ENCODE peak calls at places on chromosomes 6 and 20, in five cellular contexts. One of them, this sample, is unnamed.

GRCh38 chr20:24379116-24379927 is 90.1 kb upstream of the SYNDIG1 start:
- DNase-seq in effector CD4-positive, alpha-beta T cell: no peak
- DNase-seq in GM23248: peak
- DNase-seq in right cardiac atrium: peak
- DNase-seq in heart left ventricle: peak
- DNase-seq in this sample: no peak

GRCh38 chr20:49484180-49485140 is 2.0 kb upstream of the KCNB1 start:
- DNase-seq in effector CD4-positive, alpha-beta T cell: peak
- DNase-seq in GM23248: peak
- DNase-seq in right cardiac atrium: peak
- DNase-seq in heart left ventricle: peak
- DNase-seq in this sample: peak

GRCh38 chr6:28673800-28674671 is 148.4 kb downstream of the GPX5 start:
- DNase-seq in effector CD4-positive, alpha-beta T cell: no peak
- DNase-seq in GM23248: peak
- DNase-seq in right cardiac atrium: no peak
- DNase-seq in heart left ventricle: no peak
- DNase-seq in this sample: no peak

GRCh38 chr6:24907959-24908358 is 27.8 kb downstream of the RIPOR2 start:
- DNase-seq in effector CD4-positive, alpha-beta T cell: no peak
- DNase-seq in GM23248: peak
- DNase-seq in right cardiac atrium: no peak
- DNase-seq in heart left ventricle: no peak
- DNase-seq in this sample: no peak

GRCh38 chr20:58149412-58150091 is 78.9 kb downstream of the ANKRD60 start:
- DNase-seq in effector CD4-positive, alpha-beta T cell: no peak
- DNase-seq in GM23248: peak
- DNase-seq in right cardiac atrium: no peak
- DNase-seq in heart left ventricle: no peak
- DNase-seq in this sample: no peak

GRCh38 chr6:125913864-125914351 is 42.7 kb upstream of the HINT3 start:
- DNase-seq in effector CD4-positive, alpha-beta T cell: no peak
- DNase-seq in GM23248: peak
- DNase-seq in right cardiac atrium: no peak
- DNase-seq in heart left ventricle: no peak
- DNase-seq in this sample: no peak

GRCh38 chr6:144725731-144726522 is 440.8 kb downstream of the UTRN start:
- DNase-seq in effector CD4-positive, alpha-beta T cell: no peak
- DNase-seq in GM23248: no peak
- DNase-seq in right cardiac atrium: no peak
- DNase-seq in heart left ventricle: no peak
- DNase-seq in this sample: no peak

GRCh38 chr6:25637211-25637610 is 14.8 kb upstream of the SCGN start:
- DNase-seq in effector CD4-positive, alpha-beta T cell: no peak
- DNase-seq in GM23248: no peak
- DNase-seq in right cardiac atrium: no peak
- DNase-seq in heart left ventricle: no peak
- DNase-seq in this sample: no peak

GRCh38 chr20:63230800-63231268 is 4.9 kb upstream of the BIRC7 start:
- DNase-seq in effector CD4-positive, alpha-beta T cell: no peak
- DNase-seq in GM23248: peak
- DNase-seq in right cardiac atrium: peak
- DNase-seq in heart left ventricle: peak
- DNase-seq in this sample: peak

GRCh38 chr20:3059489-3059888 is 11.9 kb upstream of the OXT start:
- DNase-seq in effector CD4-positive, alpha-beta T cell: no peak
- DNase-seq in GM23248: no peak
- DNase-seq in right cardiac atrium: no peak
- DNase-seq in heart left ventricle: no peak
- DNase-seq in this sample: no peak

GRCh38 chr20:4512891-4513550 is 208.7 kb upstream of the PRND start:
- DNase-seq in effector CD4-positive, alpha-beta T cell: no peak
- DNase-seq in GM23248: peak
- DNase-seq in right cardiac atrium: no peak
- DNase-seq in heart left ventricle: no peak
- DNase-seq in this sample: no peak

GRCh38 chr6:45924763-45925342 is 90.8 kb downstream of the CLIC5 start:
- DNase-seq in effector CD4-positive, alpha-beta T cell: no peak
- DNase-seq in GM23248: no peak
- DNase-seq in right cardiac atrium: no peak
- DNase-seq in heart left ventricle: no peak
- DNase-seq in this sample: no peak

GRCh38 chr20:51385941-51386530 is 156.5 kb downstream of the NFATC2 start:
- DNase-seq in effector CD4-positive, alpha-beta T cell: peak
- DNase-seq in GM23248: peak
- DNase-seq in right cardiac atrium: no peak
- DNase-seq in heart left ventricle: no peak
- DNase-seq in this sample: no peak

GRCh38 chr6:14784596-14785360 is 461.1 kb upstream of the JARID2 start:
- DNase-seq in effector CD4-positive, alpha-beta T cell: no peak
- DNase-seq in GM23248: no peak
- DNase-seq in right cardiac atrium: no peak
- DNase-seq in heart left ventricle: no peak
- DNase-seq in this sample: no peak

GRCh38 chr6:56649053-56649769 is 6.5 kb upstream of the DST start:
- DNase-seq in effector CD4-positive, alpha-beta T cell: no peak
- DNase-seq in GM23248: peak
- DNase-seq in right cardiac atrium: no peak
- DNase-seq in heart left ventricle: no peak
- DNase-seq in this sample: no peak

GRCh38 chr6:72182337-72183246 is 296.2 kb downstream of the RIMS1 start:
- DNase-seq in effector CD4-positive, alpha-beta T cell: no peak
- DNase-seq in GM23248: peak
- DNase-seq in right cardiac atrium: peak
- DNase-seq in heart left ventricle: no peak
- DNase-seq in this sample: no peak

GRCh38 chr20:51586005-51586440 is 43.5 kb upstream of the NFATC2 start:
- DNase-seq in effector CD4-positive, alpha-beta T cell: no peak
- DNase-seq in GM23248: peak
- DNase-seq in right cardiac atrium: no peak
- DNase-seq in heart left ventricle: no peak
- DNase-seq in this sample: no peak

GRCh38 chr6:307065-307814 is 15.0 kb downstream of the DUSP22 start:
- DNase-seq in effector CD4-positive, alpha-beta T cell: no peak
- DNase-seq in GM23248: no peak
- DNase-seq in right cardiac atrium: peak
- DNase-seq in heart left ventricle: no peak
- DNase-seq in this sample: no peak

GRCh38 chr6:30312266-30312665 is 14.5 kb upstream of the TRIM39 start:
- DNase-seq in effector CD4-positive, alpha-beta T cell: no peak
- DNase-seq in GM23248: no peak
- DNase-seq in right cardiac atrium: no peak
- DNase-seq in heart left ventricle: no peak
- DNase-seq in this sample: no peak

GRCh38 chr6:144662812-144663211 is 377.7 kb downstream of the UTRN start:
- DNase-seq in effector CD4-positive, alpha-beta T cell: no peak
- DNase-seq in GM23248: no peak
- DNase-seq in right cardiac atrium: no peak
- DNase-seq in heart left ventricle: no peak
- DNase-seq in this sample: no peak

GRCh38 chr20:44542902-44543301 is 21.0 kb upstream of the SERINC3 start:
- DNase-seq in effector CD4-positive, alpha-beta T cell: no peak
- DNase-seq in GM23248: no peak
- DNase-seq in right cardiac atrium: no peak
- DNase-seq in heart left ventricle: no peak
- DNase-seq in this sample: no peak

GRCh38 chr6:31582230-31582601 is at the start of gene LTB:
- DNase-seq in effector CD4-positive, alpha-beta T cell: peak
- DNase-seq in GM23248: no peak
- DNase-seq in right cardiac atrium: no peak
- DNase-seq in heart left ventricle: peak
- DNase-seq in this sample: no peak

GRCh38 chr20:32979201-32979998 is 24.8 kb downstream of the SUN5 start:
- DNase-seq in effector CD4-positive, alpha-beta T cell: no peak
- DNase-seq in GM23248: no peak
- DNase-seq in right cardiac atrium: no peak
- DNase-seq in heart left ventricle: no peak
- DNase-seq in this sample: no peak

GRCh38 chr20:33262658-33263065 is 20.4 kb upstream of the BPIFB1 start:
- DNase-seq in effector CD4-positive, alpha-beta T cell: no peak
- DNase-seq in GM23248: peak
- DNase-seq in right cardiac atrium: no peak
- DNase-seq in heart left ventricle: no peak
- DNase-seq in this sample: peak

GRCh38 chr20:25207960-25208534 is 12.5 kb downstream of the ENTPD6 start:
- DNase-seq in effector CD4-positive, alpha-beta T cell: no peak
- DNase-seq in GM23248: no peak
- DNase-seq in right cardiac atrium: no peak
- DNase-seq in heart left ventricle: no peak
- DNase-seq in this sample: peak

GRCh38 chr6:17816921-17817611 is 110.3 kb upstream of the NUP153 start:
- DNase-seq in effector CD4-positive, alpha-beta T cell: no peak
- DNase-seq in GM23248: peak
- DNase-seq in right cardiac atrium: no peak
- DNase-seq in heart left ventricle: no peak
- DNase-seq in this sample: no peak

GRCh38 chr20:58593880-58594473 is 57.1 kb upstream of the STX16 start:
- DNase-seq in effector CD4-positive, alpha-beta T cell: no peak
- DNase-seq in GM23248: no peak
- DNase-seq in right cardiac atrium: no peak
- DNase-seq in heart left ventricle: no peak
- DNase-seq in this sample: no peak

GRCh38 chr20:51800132-51800721 is 2.1 kb downstream of the SALL4 start:
- DNase-seq in effector CD4-positive, alpha-beta T cell: peak
- DNase-seq in GM23248: peak
- DNase-seq in right cardiac atrium: peak
- DNase-seq in heart left ventricle: peak
- DNase-seq in this sample: no peak

GRCh38 chr6:52533491-52533890 is 43.4 kb downstream of the TRAM2 start:
- DNase-seq in effector CD4-positive, alpha-beta T cell: no peak
- DNase-seq in GM23248: peak
- DNase-seq in right cardiac atrium: no peak
- DNase-seq in heart left ventricle: no peak
- DNase-seq in this sample: no peak

GRCh38 chr6:12286381-12287132 is 3.6 kb upstream of the EDN1 start:
- DNase-seq in effector CD4-positive, alpha-beta T cell: no peak
- DNase-seq in GM23248: peak
- DNase-seq in right cardiac atrium: no peak
- DNase-seq in heart left ventricle: no peak
- DNase-seq in this sample: no peak

GRCh38 chr6:106117579-106117978 is 31.4 kb downstream of the PRDM1 start:
- DNase-seq in effector CD4-positive, alpha-beta T cell: peak
- DNase-seq in GM23248: no peak
- DNase-seq in right cardiac atrium: no peak
- DNase-seq in heart left ventricle: no peak
- DNase-seq in this sample: no peak

GRCh38 chr6:158654498-158654897 is 4.6 kb downstream of the SYTL3 start:
- DNase-seq in effector CD4-positive, alpha-beta T cell: no peak
- DNase-seq in GM23248: peak
- DNase-seq in right cardiac atrium: peak
- DNase-seq in heart left ventricle: peak
- DNase-seq in this sample: peak

GRCh38 chr6:168017629-168018028 is 20.2 kb downstream of the KIF25 start:
- DNase-seq in effector CD4-positive, alpha-beta T cell: no peak
- DNase-seq in GM23248: no peak
- DNase-seq in right cardiac atrium: no peak
- DNase-seq in heart left ventricle: peak
- DNase-seq in this sample: no peak

GRCh38 chr6:10962673-10963072 is 75.8 kb downstream of the SYCP2L start:
- DNase-seq in effector CD4-positive, alpha-beta T cell: no peak
- DNase-seq in GM23248: peak
- DNase-seq in right cardiac atrium: no peak
- DNase-seq in heart left ventricle: no peak
- DNase-seq in this sample: no peak

GRCh38 chr20:32752458-32753250 is 9.4 kb upstream of the COMMD7 start:
- DNase-seq in effector CD4-positive, alpha-beta T cell: no peak
- DNase-seq in GM23248: peak
- DNase-seq in right cardiac atrium: no peak
- DNase-seq in heart left ventricle: no peak
- DNase-seq in this sample: no peak

GRCh38 chr6:6005467-6006427 is 978 bp downstream of the NRN1 start:
- DNase-seq in effector CD4-positive, alpha-beta T cell: no peak
- DNase-seq in GM23248: peak
- DNase-seq in right cardiac atrium: no peak
- DNase-seq in heart left ventricle: no peak
- DNase-seq in this sample: no peak

GRCh38 chr6:2562721-2563120 is 188.0 kb downstream of the MYLK4 start:
- DNase-seq in effector CD4-positive, alpha-beta T cell: no peak
- DNase-seq in GM23248: no peak
- DNase-seq in right cardiac atrium: no peak
- DNase-seq in heart left ventricle: no peak
- DNase-seq in this sample: no peak

GRCh38 chr20:37627060-37627766 is 66.6 kb upstream of the CTNNBL1 start:
- DNase-seq in effector CD4-positive, alpha-beta T cell: no peak
- DNase-seq in GM23248: peak
- DNase-seq in right cardiac atrium: peak
- DNase-seq in heart left ventricle: peak
- DNase-seq in this sample: no peak

GRCh38 chr6:12313311-12313991 is 23.3 kb downstream of the EDN1 start:
- DNase-seq in effector CD4-positive, alpha-beta T cell: no peak
- DNase-seq in GM23248: peak
- DNase-seq in right cardiac atrium: no peak
- DNase-seq in heart left ventricle: no peak
- DNase-seq in this sample: no peak